ENCODE peak calls at places on chromosomes 13 and 19, in ten cellular contexts. Q, X, K, A, I, S, O, J, W and Y are unnamed samples.

GRCh38 chr19:37874784-37875183 is 31.6 kb downstream of the WDR87 start:
- DNase-seq in W (no peak), I (no peak), A (no peak), S (no peak), K (no peak), X (no peak), O (no peak), Q (no peak), J (no peak), Y (no peak)

GRCh38 chr13:41127746-41128145 is 4.9 kb downstream of the KBTBD6 start:
- DNase-seq in K (peak; percentile 17), J (no peak), O (no peak), W (no peak), I (no peak), X (no peak), S (no peak), A (no peak), Q (no peak), Y (no peak)

GRCh38 chr13:23570931-23571330 is 719 bp downstream of the TNFRSF19 start:
- DNase-seq in J (peak; percentile 84), K (no peak), Q (no peak), S (no peak), X (no peak), A (no peak), I (no peak), O (no peak), W (no peak), Y (peak; percentile 39)

GRCh38 chr13:93529961-93530360 is 303.4 kb downstream of the GPC6 start:
- DNase-seq in O (no peak), S (no peak), Q (no peak), A (no peak), J (no peak), I (no peak), X (no peak), W (no peak), K (no peak), Y (peak; percentile 3)

GRCh38 chr13:112450567-112451240 is 74.5 kb downstream of the SPACA7 start:
- DNase-seq in O (no peak), K (no peak), X (no peak), W (peak; percentile 25), Q (no peak), I (no peak), S (peak; percentile 11), J (no peak), A (no peak), Y (no peak)

GRCh38 chr13:98482476-98483444 is 94.1 kb downstream of the STK24 start:
- DNase-seq in Q (peak; percentile 80), W (peak; percentile 83), X (no peak), O (peak; percentile 31), A (peak; percentile 49), K (no peak), S (peak; percentile 64), I (peak; percentile 60), J (peak; percentile 65), Y (peak; percentile 57)

GRCh38 chr19:1942078-1942933 is 1.3 kb downstream of the CSNK1G2 start:
- DNase-seq in I (peak; percentile 82), Q (peak; percentile 66), X (no peak), O (no peak), K (peak; percentile 57), S (peak; percentile 65), A (peak; percentile 74), J (peak; percentile 83), W (peak; percentile 83), Y (peak; percentile 71)

GRCh38 chr19:46928951-46929350 is 68.2 kb downstream of the ARHGAP35 start:
- DNase-seq in W (no peak), Q (no peak), X (no peak), I (no peak), J (no peak), K (peak; percentile 43), O (no peak), A (no peak), S (no peak), Y (no peak)

GRCh38 chr19:13023666-13024065 is 28.4 kb downstream of the NFIX start:
- DNase-seq in X (no peak), K (peak; percentile 70), S (no peak), J (no peak), I (no peak), A (peak; percentile 30), O (no peak), Q (no peak), W (no peak), Y (peak; percentile 52)

GRCh38 chr19:13026478-13026999 is 31.3 kb downstream of the NFIX start:
- DNase-seq in W (no peak), J (no peak), A (no peak), I (peak; percentile 75), X (no peak), Q (no peak), S (no peak), O (no peak), K (peak; percentile 57), Y (peak; percentile 40)

GRCh38 chr19:13025819-13026477 is 30.7 kb downstream of the NFIX start:
- DNase-seq in A (no peak), W (no peak), O (no peak), K (peak; percentile 36), J (no peak), X (no peak), S (no peak), Q (no peak), I (no peak), Y (no peak)

GRCh38 chr19:13024126-13024957 is 29.1 kb downstream of the NFIX start:
- DNase-seq in I (peak; percentile 37), K (peak; percentile 50), J (no peak), Q (no peak), W (peak; percentile 72), O (no peak), A (no peak), S (no peak), X (no peak), Y (peak; percentile 38)

DNA sequence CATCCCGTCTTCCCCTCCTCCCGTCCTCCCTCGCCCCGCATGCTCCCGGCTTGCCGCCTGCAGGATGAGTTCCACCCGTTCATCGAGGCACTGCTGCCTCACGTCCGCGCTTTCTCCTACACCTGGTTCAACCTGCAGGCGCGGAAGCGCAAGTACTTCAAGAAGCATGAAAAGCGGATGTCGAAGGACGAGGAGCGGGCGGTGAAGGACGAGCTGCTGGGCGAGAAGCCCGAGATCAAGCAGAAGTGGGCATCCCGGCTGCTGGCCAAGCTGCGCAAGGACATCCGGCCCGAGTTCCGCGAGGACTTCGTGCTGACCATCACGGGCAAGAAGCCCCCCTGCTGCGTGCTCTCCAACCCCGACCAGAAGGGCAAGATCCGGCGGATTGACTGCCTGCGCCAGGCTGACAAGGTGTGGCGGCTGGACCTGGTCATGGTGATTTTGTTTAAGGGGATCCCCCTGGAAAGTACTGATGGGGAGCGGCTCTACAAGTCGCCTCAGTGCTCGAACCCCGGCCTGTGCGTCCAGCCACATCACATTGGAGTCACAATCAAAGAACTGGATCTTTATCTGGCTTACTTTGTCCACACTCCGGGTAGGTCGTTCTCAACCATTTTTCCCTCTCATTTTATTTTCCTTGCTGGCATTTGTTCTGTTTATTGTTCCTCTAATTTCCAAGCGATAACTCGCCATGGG is 29.8 kb downstream of the NFIX start:
- DNase-seq in W (peak; percentile 70), I (peak; percentile 58), O (no peak), K (no peak), Q (no peak), X (no peak), S (no peak), J (no peak), A (no peak), Y (no peak)
- H3K4me3 ChIP-seq in W (peak overlapping the region; percentile 64), I (no peak overlapping the region), O (peak overlapping the region; percentile 67), K (peak overlapping the region; percentile 86), Q (peak overlapping the region; percentile 66), X (peak overlapping the region; percentile 75), S (peak overlapping the region; percentile 50), J (no peak overlapping the region), A (no peak overlapping the region), Y (peak overlapping the region; percentile 51)

GRCh38 chr19:12833747-12834417 is 497 bp downstream of the RTBDN start:
- DNase-seq in A (peak; percentile 66), S (no peak), X (no peak), Q (no peak), J (peak; percentile 28), W (no peak), I (no peak), K (no peak), O (no peak), Y (no peak)
- H3K4me3 ChIP-seq in A (peak overlapping the region; percentile 71), S (peak overlapping the region; percentile 46), X (peak overlapping the region; percentile 57), Q (peak overlapping the region; percentile 57), J (no peak overlapping the region), W (peak overlapping the region; percentile 56), I (no peak overlapping the region), K (peak overlapping the region; percentile 48), O (peak overlapping the region; percentile 58), Y (peak overlapping the region; percentile 37)

GRCh38 chr13:46668906-46669525 is 116.0 kb downstream of the LRCH1 start:
- DNase-seq in W (no peak), K (no peak), Q (no peak), I (no peak), J (no peak), S (no peak), O (no peak), X (no peak), A (peak; percentile 42), Y (no peak)

GRCh38 chr13:46667687-46668281 is 114.8 kb downstream of the LRCH1 start:
- DNase-seq in I (no peak), X (no peak), S (no peak), K (peak; percentile 48), O (no peak), J (peak; percentile 76), W (no peak), Q (no peak), A (no peak), Y (peak; percentile 38)

GRCh38 chr13:46665630-46666482 is 112.9 kb downstream of the LRCH1 start:
- DNase-seq in S (no peak), I (no peak), K (no peak), W (no peak), A (peak; percentile 35), J (no peak), Q (no peak), X (no peak), O (no peak), Y (no peak)

GRCh38 chr13:46666727-46667456 is 113.9 kb downstream of the LRCH1 start:
- DNase-seq in O (no peak), X (no peak), I (no peak), S (no peak), Q (peak; percentile 36), J (peak; percentile 33), W (no peak), K (no peak), A (no peak), Y (no peak)

DNA sequence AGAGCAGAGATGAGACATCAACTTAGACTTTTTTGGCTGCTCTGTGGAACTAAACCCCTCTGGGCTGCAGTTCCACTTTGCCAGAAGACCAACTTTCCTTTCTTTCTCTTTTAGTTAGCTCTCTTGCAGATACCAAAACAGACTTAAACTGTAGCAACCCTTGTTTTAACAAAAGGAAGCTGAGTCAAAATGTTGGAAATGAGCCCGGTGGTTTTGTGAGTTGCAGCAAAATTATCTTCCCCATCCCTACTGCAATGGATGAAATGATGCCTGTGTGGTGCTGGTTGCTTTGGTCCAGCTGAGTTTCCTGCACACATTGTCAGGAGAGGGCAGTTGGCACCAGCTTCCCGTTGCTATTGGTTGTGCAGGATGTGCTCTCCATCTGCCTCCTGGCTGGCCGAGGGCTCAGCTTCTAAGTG is 115.3 kb downstream of the LRCH1 start:
- DNase-seq in A (no peak), J (peak; percentile 42), X (no peak), W (no peak), I (peak; percentile 46), S (peak; percentile 45), K (peak; percentile 96), O (no peak), Q (peak; percentile 35), Y (peak; percentile 95)
- H3K4me3 ChIP-seq in A (no peak overlapping the region), J (peak overlapping the region; percentile 53), X (peak overlapping the region; percentile 54), W (peak overlapping the region; percentile 9), I (no peak overlapping the region), S (peak overlapping the region; percentile 13), K (peak overlapping the region; percentile 59), O (peak overlapping the region; percentile 7), Q (peak overlapping the region; percentile 25), Y (peak overlapping the region; percentile 52)

DNA sequence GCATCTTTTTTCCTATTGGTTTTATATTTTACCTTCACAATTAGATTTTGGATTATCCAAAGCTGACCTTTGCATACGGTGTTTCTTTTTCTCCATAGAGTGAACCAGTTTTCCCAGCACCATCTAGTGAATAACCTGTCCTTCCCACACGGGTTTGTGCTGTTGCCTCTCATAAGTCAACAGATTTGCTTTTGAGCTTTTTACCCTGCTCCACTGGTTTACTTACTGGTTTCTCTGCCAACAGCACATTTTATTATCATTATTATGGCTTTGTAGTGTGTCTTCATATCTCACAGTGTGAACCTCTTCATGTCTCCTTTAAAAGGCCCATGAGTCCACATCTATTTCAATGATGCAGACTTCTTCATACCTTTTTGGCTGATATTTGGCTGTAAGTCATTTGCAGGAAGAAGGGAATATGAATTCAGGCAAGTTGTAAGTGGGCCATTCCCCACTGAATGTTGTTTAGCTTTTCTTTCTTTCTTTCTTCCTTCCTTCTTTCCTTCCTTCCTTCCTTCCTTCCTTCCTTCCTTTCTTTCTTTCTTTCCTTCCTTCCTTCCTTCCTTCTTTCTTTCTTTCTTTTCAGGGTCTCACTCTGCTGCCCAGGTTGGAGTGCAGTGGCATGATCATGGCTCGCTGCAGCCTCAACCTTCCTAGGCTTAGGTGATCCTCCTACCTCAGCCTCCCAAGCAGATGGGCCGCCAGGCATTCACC is 86.8 kb downstream of the TM9SF2 start:
- DNase-seq in Q (no peak), X (no peak), S (no peak), K (no peak), W (no peak), J (no peak), I (no peak), A (no peak), O (no peak), Y (no peak)
- H3K4me3 ChIP-seq in Q (no peak overlapping the region), X (no peak overlapping the region), S (no peak overlapping the region), K (no peak overlapping the region), W (no peak overlapping the region), J (no peak overlapping the region), I (no peak overlapping the region), A (no peak overlapping the region), O (no peak overlapping the region), Y (no peak overlapping the region)